ENCODE peak calls at places on chromosomes 7 and 10, in five cellular contexts. U is Peyer's patch, S is cardiac muscle cell, F is transverse colon, Y is right cardiac atrium. A is an unnamed sample.

GRCh38 chr10:120634629-120635028 is 177.6 kb downstream of the PLPP4 start:
- DNase-seq in U (no peak), S (peak; percentile 2), Y (no peak), F (no peak), A (no peak)

GRCh38 chr10:103916254-103916653 is 1.7 kb downstream of the STN1 start:
- DNase-seq in U (no peak), S (no peak), F (no peak), Y (no peak), A (no peak)

GRCh38 chr10:131206136-131206995 is 105.2 kb downstream of the TCERG1L start:
- DNase-seq in U (no peak), Y (no peak), F (no peak), S (no peak), A (no peak)

GRCh38 chr7:121960678-121961461 is 87.9 kb downstream of the PTPRZ1 start:
- DNase-seq in S (no peak), U (no peak), F (no peak), Y (no peak), A (no peak)

GRCh38 chr7:46853451-46853850 is 728.5 kb downstream of the TNS3 start:
- DNase-seq in F (no peak), Y (no peak), U (no peak), S (no peak), A (no peak)

GRCh38 chr7:40674316-40674715 is 539.5 kb downstream of the SUGCT start:
- DNase-seq in U (no peak), F (no peak), Y (no peak), S (no peak), A (no peak)

GRCh38 chr7:101538596-101539459 is 90.3 kb downstream of the MYL10 start:
- DNase-seq in F (peak; percentile 62), Y (peak; percentile 84), S (peak; percentile 74), U (peak; percentile 37), A (peak; percentile 52)

GRCh38 chr7:141381794-141382453 is 169.3 kb upstream of the AGK start:
- DNase-seq in F (no peak), Y (no peak), S (no peak), U (no peak), A (no peak)

GRCh38 chr7:3301831-3302618 is 973 bp downstream of the SDK1 start:
- DNase-seq in F (no peak), Y (peak; percentile 53), U (no peak), S (peak; percentile 72), A (no peak)

GRCh38 chr7:17523813-17524741 is 225.6 kb downstream of the AHR start:
- DNase-seq in F (peak; percentile 22), S (no peak), U (no peak), Y (peak; percentile 44), A (no peak)
- H3K4me3 ChIP-seq in F (no peak overlapping the region), S (no peak overlapping the region), U (no peak overlapping the region), Y (no peak overlapping the region), A (no peak overlapping the region)

GRCh38 chr10:11212285-11212684 is 194.6 kb downstream of the CELF2 start:
- DNase-seq in S (no peak), U (no peak), Y (no peak), F (no peak), A (no peak)

GRCh38 chr10:11209810-11210141 is 192.1 kb downstream of the CELF2 start:
- DNase-seq in Y (no peak), S (no peak), F (no peak), U (no peak), A (no peak)

GRCh38 chr10:11208243-11208642 is 190.6 kb downstream of the CELF2 start:
- DNase-seq in F (no peak), Y (no peak), S (no peak), U (no peak), A (no peak)

GRCh38 chr10:11208908-11209809 is 191.5 kb downstream of the CELF2 start:
- DNase-seq in F (no peak), U (no peak), S (no peak), Y (no peak), A (no peak)

DNA sequence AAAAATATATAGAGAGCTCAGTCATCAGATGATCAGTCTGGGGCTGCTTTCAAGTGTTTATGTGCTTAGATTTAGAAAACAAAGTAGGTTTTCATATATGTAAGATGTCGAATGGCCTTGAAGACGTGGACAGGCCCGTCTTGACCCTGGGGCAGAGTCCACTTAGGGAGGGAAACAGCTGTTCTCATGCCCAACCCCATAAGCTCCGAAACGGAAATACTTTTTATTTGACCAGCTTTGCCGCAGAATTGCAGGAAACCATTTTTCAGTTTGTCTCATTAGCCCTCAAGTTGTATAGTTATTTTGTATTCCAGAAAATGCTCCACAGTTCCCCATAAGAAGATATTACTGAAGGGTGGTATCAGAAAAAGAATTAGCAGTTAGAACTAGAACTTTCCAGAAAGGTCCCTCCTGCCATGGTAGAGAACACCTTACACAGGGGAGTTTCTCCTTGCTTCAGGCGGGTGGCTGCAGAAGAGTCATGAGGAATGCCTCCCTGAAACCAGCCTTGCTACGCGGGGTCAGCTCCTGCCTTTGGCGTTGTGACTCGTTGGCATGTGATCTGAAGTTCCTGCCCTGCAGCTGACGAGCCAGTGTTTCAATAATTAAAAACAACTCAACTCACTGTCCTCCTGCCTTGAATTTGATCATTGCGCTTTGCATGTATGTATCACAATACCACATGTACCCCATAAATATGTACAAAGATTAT is 192.7 kb downstream of the CELF2 start:
- DNase-seq in Y (no peak), U (no peak), F (no peak), S (no peak), A (no peak)
- H3K27ac ChIP-seq in Y (no peak overlapping the region), U (no peak overlapping the region), F (no peak overlapping the region), S (no peak overlapping the region), A (peak overlapping the region; percentile 58)

GRCh38 chr10:132328738-132329137 is 3.3 kb upstream of the LRRC27 start:
- DNase-seq in Y (peak; percentile 95), U (no peak), F (no peak), S (no peak), A (peak; percentile 69)
- H3K4me3 ChIP-seq in Y (no peak overlapping the region), U (no peak overlapping the region), F (no peak overlapping the region), S (no peak overlapping the region), A (no peak overlapping the region)

GRCh38 chr10:101065479-101066145 is 3.8 kb downstream of the KAZALD1 start:
- DNase-seq in F (no peak), Y (no peak), U (no peak), S (no peak), A (no peak)

GRCh38 chr10:101063162-101063525 is 1.4 kb downstream of the KAZALD1 start:
- DNase-seq in Y (no peak), U (no peak), S (no peak), F (no peak), A (no peak)

GRCh38 chr10:101064415-101065030 is 2.7 kb downstream of the KAZALD1 start:
- DNase-seq in U (no peak), F (no peak), S (no peak), Y (no peak), A (no peak)

GRCh38 chr10:101062231-101063161 is 707 bp downstream of the KAZALD1 start:
- DNase-seq in U (peak; percentile 57), S (peak; percentile 88), Y (peak; percentile 88), F (peak; percentile 71), A (peak; percentile 60)

GRCh38 chr10:101063548-101064414 is 2.0 kb downstream of the KAZALD1 start:
- DNase-seq in U (no peak), S (no peak), F (no peak), Y (no peak), A (no peak)
- H3K27ac ChIP-seq in U (peak overlapping the region; percentile 95), S (no peak overlapping the region), F (no peak overlapping the region), Y (peak overlapping the region; percentile 99), A (peak overlapping the region; percentile 99)

DNA sequence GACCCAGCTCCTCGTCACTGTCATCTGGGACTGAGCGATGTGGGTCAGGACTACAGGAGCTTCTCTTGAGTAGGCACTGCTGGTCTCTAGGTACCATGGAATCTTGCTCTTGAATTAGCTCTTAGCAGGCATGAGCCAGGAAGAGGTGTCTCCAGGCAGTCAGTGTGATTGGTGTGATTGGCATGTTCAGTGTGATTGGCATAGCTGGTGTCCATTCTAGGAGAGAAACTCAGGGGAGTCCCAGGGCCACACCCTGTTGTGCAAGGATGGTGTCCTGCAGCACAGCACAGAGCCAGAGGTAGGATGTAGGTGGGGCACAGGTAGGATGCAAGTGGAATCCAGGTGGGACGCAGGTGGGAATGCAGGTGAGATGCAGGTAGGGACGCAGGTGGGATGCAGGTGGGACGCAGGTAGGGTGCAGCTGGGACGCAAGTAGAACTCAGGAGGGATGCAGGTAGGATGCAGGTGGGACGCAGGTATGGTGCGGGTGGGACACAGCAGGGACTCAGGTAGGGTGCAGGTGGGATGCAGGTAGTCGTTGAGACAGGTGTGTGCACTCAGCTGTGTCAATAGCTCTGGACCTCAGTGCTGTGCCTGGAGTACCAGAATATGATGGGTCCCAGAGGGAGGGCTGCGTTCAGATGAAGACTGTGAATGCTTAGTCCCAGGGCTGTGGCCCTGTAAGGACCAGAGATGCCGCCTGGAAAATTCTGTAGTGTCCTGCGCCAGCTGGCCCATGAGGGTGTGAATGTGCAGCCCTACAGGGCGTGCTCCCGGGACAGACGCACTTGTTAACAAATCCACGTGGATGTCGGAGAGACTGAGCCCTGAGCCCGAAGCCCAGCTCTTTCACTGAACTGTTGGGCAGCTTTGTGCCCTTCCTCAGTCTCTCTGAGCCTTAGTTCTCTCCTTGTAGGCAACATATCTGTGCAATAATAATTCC is 248.2 kb upstream of the PITRM1 start:
- DNase-seq in Y (no peak), U (no peak), F (no peak), S (no peak), A (no peak)
- H3K4me3 ChIP-seq in Y (no peak overlapping the region), U (no peak overlapping the region), F (no peak overlapping the region), S (no peak overlapping the region), A (no peak overlapping the region)

A was measured in left ventricle myocardium inferior.